ENCODE peak calls at places on chromosomes 5 and 9, in ten cellular contexts. One of them, this sample, is unnamed.
A peak's percentile ranks its signal among the peaks of the same experiment; 100 is the strongest.

GRCh38 chr5:15610216-15610615 is 110.2 kb downstream of the FBXL7 start:
- DNase-seq in mesothelial cell of epicardium: no peak
- DNase-seq in colonic mucosa: no peak
- DNase-seq in foreskin fibroblast: no peak
- DNase-seq in SK-N-SH: no peak
- DNase-seq in A549: no peak
- DNase-seq in activated CD8-positive, alpha-beta T cell treated with anti-CD3 and anti-CD28 coated beads for 36 hours: no peak
- DNase-seq in heart left ventricle: no peak
- DNase-seq in WTC11: no peak
- DNase-seq in H1: no peak
- DNase-seq in this sample: no peak

GRCh38 chr9:78985084-78985738 is 586.6 kb upstream of the TLE4 start:
- DNase-seq in foreskin fibroblast: peak; percentile 31
- DNase-seq in colonic mucosa: no peak
- DNase-seq in SK-N-SH: no peak
- DNase-seq in mesothelial cell of epicardium: no peak
- DNase-seq in A549: no peak
- DNase-seq in heart left ventricle: no peak
- DNase-seq in WTC11: no peak
- DNase-seq in H1: no peak
- DNase-seq in activated CD8-positive, alpha-beta T cell treated with anti-CD3 and anti-CD28 coated beads for 36 hours: no peak
- DNase-seq in this sample: no peak

GRCh38 chr9:128203024-128203841 is at the start of gene DNM1:
- DNase-seq in H1: no peak
- DNase-seq in A549: peak; percentile 62
- DNase-seq in SK-N-SH: peak; percentile 99
- DNase-seq in activated CD8-positive, alpha-beta T cell treated with anti-CD3 and anti-CD28 coated beads for 36 hours: peak; percentile 66
- DNase-seq in colonic mucosa: peak; percentile 49
- DNase-seq in mesothelial cell of epicardium: peak; percentile 83
- DNase-seq in WTC11: peak; percentile 73
- DNase-seq in foreskin fibroblast: no peak
- DNase-seq in heart left ventricle: no peak
- DNase-seq in this sample: peak; percentile 58

GRCh38 chr5:103041071-103041676 is 78.8 kb downstream of the GIN1 start:
- DNase-seq in activated CD8-positive, alpha-beta T cell treated with anti-CD3 and anti-CD28 coated beads for 36 hours: no peak
- DNase-seq in foreskin fibroblast: peak; percentile 13
- DNase-seq in A549: peak; percentile 58
- DNase-seq in WTC11: no peak
- DNase-seq in colonic mucosa: no peak
- DNase-seq in heart left ventricle: no peak
- DNase-seq in SK-N-SH: peak; percentile 48
- DNase-seq in mesothelial cell of epicardium: no peak
- DNase-seq in H1: no peak
- DNase-seq in this sample: no peak

GRCh38 chr9:23011669-23012068 is 565.0 kb downstream of the DMRTA1 start:
- DNase-seq in colonic mucosa: no peak
- DNase-seq in WTC11: no peak
- DNase-seq in SK-N-SH: no peak
- DNase-seq in A549: no peak
- DNase-seq in mesothelial cell of epicardium: no peak
- DNase-seq in activated CD8-positive, alpha-beta T cell treated with anti-CD3 and anti-CD28 coated beads for 36 hours: no peak
- DNase-seq in foreskin fibroblast: no peak
- DNase-seq in H1: no peak
- DNase-seq in heart left ventricle: no peak
- DNase-seq in this sample: no peak

GRCh38 chr9:89400398-89401116 is 82.3 kb downstream of the SECISBP2 start:
- DNase-seq in WTC11: no peak
- DNase-seq in mesothelial cell of epicardium: no peak
- DNase-seq in heart left ventricle: no peak
- DNase-seq in H1: no peak
- DNase-seq in activated CD8-positive, alpha-beta T cell treated with anti-CD3 and anti-CD28 coated beads for 36 hours: no peak
- DNase-seq in foreskin fibroblast: no peak
- DNase-seq in SK-N-SH: no peak
- DNase-seq in colonic mucosa: no peak
- DNase-seq in A549: no peak
- DNase-seq in this sample: no peak

GRCh38 chr5:55004728-55005127 is 19.3 kb upstream of the GZMK start:
- DNase-seq in foreskin fibroblast: peak; percentile 38
- DNase-seq in SK-N-SH: no peak
- DNase-seq in H1: no peak
- DNase-seq in heart left ventricle: no peak
- DNase-seq in colonic mucosa: no peak
- DNase-seq in WTC11: no peak
- DNase-seq in A549: no peak
- DNase-seq in activated CD8-positive, alpha-beta T cell treated with anti-CD3 and anti-CD28 coated beads for 36 hours: no peak
- DNase-seq in mesothelial cell of epicardium: no peak
- DNase-seq in this sample: no peak

GRCh38 chr9:134196911-134197310 is 32.5 kb upstream of the RNU6ATAC start:
- DNase-seq in foreskin fibroblast: no peak
- DNase-seq in colonic mucosa: no peak
- DNase-seq in WTC11: no peak
- DNase-seq in H1: no peak
- DNase-seq in activated CD8-positive, alpha-beta T cell treated with anti-CD3 and anti-CD28 coated beads for 36 hours: no peak
- DNase-seq in SK-N-SH: no peak
- DNase-seq in heart left ventricle: peak; percentile 10
- DNase-seq in A549: no peak
- DNase-seq in mesothelial cell of epicardium: no peak
- DNase-seq in this sample: no peak

DNA sequence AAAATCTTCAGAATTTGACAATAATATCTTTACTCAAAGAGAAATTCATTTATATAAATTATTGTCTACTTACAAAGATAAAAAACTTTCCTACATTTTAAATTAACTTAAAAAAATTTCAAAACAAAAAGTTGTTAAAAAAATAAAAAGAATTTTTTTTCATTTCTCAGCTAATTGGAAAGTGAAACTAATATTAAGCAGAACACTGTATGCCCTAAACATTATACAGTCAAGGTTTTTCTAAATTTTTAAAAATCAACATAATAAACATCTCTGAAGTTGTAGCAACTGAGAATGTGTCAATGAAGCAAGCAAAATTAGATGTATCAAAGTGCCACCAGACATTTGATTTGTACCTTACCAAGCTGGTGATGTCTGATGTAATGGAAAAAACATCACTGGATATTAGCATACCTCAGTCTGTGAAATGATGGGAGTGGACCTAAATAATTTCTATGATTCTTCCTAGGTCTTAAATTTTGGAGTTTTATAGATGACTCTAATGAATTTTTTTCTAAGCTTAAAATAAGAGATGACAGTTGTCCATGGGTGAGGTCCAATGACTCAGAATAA is 290.1 kb downstream of the ADAMTS6 start:
- DNase-seq in colonic mucosa: no peak
- DNase-seq in WTC11: no peak
- DNase-seq in activated CD8-positive, alpha-beta T cell treated with anti-CD3 and anti-CD28 coated beads for 36 hours: no peak
- DNase-seq in mesothelial cell of epicardium: no peak
- DNase-seq in H1: no peak
- DNase-seq in foreskin fibroblast: no peak
- DNase-seq in heart left ventricle: no peak
- DNase-seq in SK-N-SH: no peak
- DNase-seq in A549: no peak
- DNase-seq in this sample: no peak
- TF ChIP-seq CTCF in colonic mucosa: no peak
- TF ChIP-seq CTCF in WTC11: no peak
- TF ChIP-seq CTCF in activated CD8-positive, alpha-beta T cell treated with anti-CD3 and anti-CD28 coated beads for 36 hours: no peak
- TF ChIP-seq CTCF in mesothelial cell of epicardium: no peak
- TF ChIP-seq CTCF in H1: no peak
- TF ChIP-seq CTCF in foreskin fibroblast: no peak
- TF ChIP-seq CTCF in heart left ventricle: no peak
- TF ChIP-seq CTCF in SK-N-SH: no peak
- TF ChIP-seq CTCF in A549: no peak
- TF ChIP-seq CTCF in this sample: no peak

GRCh38 chr5:1998348-1998669 is 115.6 kb upstream of the IRX4 start:
- DNase-seq in heart left ventricle: no peak
- DNase-seq in mesothelial cell of epicardium: no peak
- DNase-seq in A549: no peak
- DNase-seq in H1: no peak
- DNase-seq in activated CD8-positive, alpha-beta T cell treated with anti-CD3 and anti-CD28 coated beads for 36 hours: no peak
- DNase-seq in colonic mucosa: no peak
- DNase-seq in SK-N-SH: no peak
- DNase-seq in WTC11: no peak
- DNase-seq in foreskin fibroblast: no peak
- DNase-seq in this sample: no peak

GRCh38 chr5:1999794-2000193 is 117.1 kb upstream of the IRX4 start:
- DNase-seq in WTC11: no peak
- DNase-seq in SK-N-SH: no peak
- DNase-seq in H1: no peak
- DNase-seq in mesothelial cell of epicardium: no peak
- DNase-seq in activated CD8-positive, alpha-beta T cell treated with anti-CD3 and anti-CD28 coated beads for 36 hours: no peak
- DNase-seq in heart left ventricle: no peak
- DNase-seq in A549: no peak
- DNase-seq in foreskin fibroblast: no peak
- DNase-seq in colonic mucosa: no peak
- DNase-seq in this sample: no peak

GRCh38 chr5:1997640-1998347 is 115.1 kb upstream of the IRX4 start:
- DNase-seq in H1: no peak
- DNase-seq in heart left ventricle: no peak
- DNase-seq in A549: no peak
- DNase-seq in activated CD8-positive, alpha-beta T cell treated with anti-CD3 and anti-CD28 coated beads for 36 hours: no peak
- DNase-seq in mesothelial cell of epicardium: no peak
- DNase-seq in SK-N-SH: no peak
- DNase-seq in colonic mucosa: no peak
- DNase-seq in WTC11: no peak
- DNase-seq in foreskin fibroblast: no peak
- DNase-seq in this sample: no peak

GRCh38 chr5:2000591-2000990 is 117.9 kb upstream of the IRX4 start:
- DNase-seq in mesothelial cell of epicardium: no peak
- DNase-seq in activated CD8-positive, alpha-beta T cell treated with anti-CD3 and anti-CD28 coated beads for 36 hours: no peak
- DNase-seq in foreskin fibroblast: no peak
- DNase-seq in heart left ventricle: no peak
- DNase-seq in colonic mucosa: no peak
- DNase-seq in H1: no peak
- DNase-seq in SK-N-SH: no peak
- DNase-seq in WTC11: no peak
- DNase-seq in A549: no peak
- DNase-seq in this sample: no peak

GRCh38 chr5:1998716-1999317 is 116.1 kb upstream of the IRX4 start:
- DNase-seq in H1: no peak
- DNase-seq in foreskin fibroblast: no peak
- DNase-seq in activated CD8-positive, alpha-beta T cell treated with anti-CD3 and anti-CD28 coated beads for 36 hours: no peak
- DNase-seq in mesothelial cell of epicardium: no peak
- DNase-seq in colonic mucosa: no peak
- DNase-seq in A549: no peak
- DNase-seq in heart left ventricle: no peak
- DNase-seq in WTC11: no peak
- DNase-seq in SK-N-SH: no peak
- DNase-seq in this sample: no peak
- TF ChIP-seq CTCF in H1: no peak
- TF ChIP-seq CTCF in foreskin fibroblast: no peak
- TF ChIP-seq CTCF in activated CD8-positive, alpha-beta T cell treated with anti-CD3 and anti-CD28 coated beads for 36 hours: no peak
- TF ChIP-seq CTCF in mesothelial cell of epicardium: no peak
- TF ChIP-seq CTCF in colonic mucosa: no peak
- TF ChIP-seq CTCF in A549: no peak
- TF ChIP-seq CTCF in heart left ventricle: no peak
- TF ChIP-seq CTCF in WTC11: no peak
- TF ChIP-seq CTCF in SK-N-SH: no peak
- TF ChIP-seq CTCF in this sample: no peak

GRCh38 chr5:77229887-77230286 is 19.4 kb downstream of the PDE8B start:
- DNase-seq in A549: no peak
- DNase-seq in foreskin fibroblast: no peak
- DNase-seq in H1: no peak
- DNase-seq in heart left ventricle: no peak
- DNase-seq in mesothelial cell of epicardium: no peak
- DNase-seq in activated CD8-positive, alpha-beta T cell treated with anti-CD3 and anti-CD28 coated beads for 36 hours: no peak
- DNase-seq in colonic mucosa: no peak
- DNase-seq in SK-N-SH: no peak
- DNase-seq in WTC11: no peak
- DNase-seq in this sample: no peak

GRCh38 chr5:77231470-77232138 is 21.1 kb downstream of the PDE8B start:
- DNase-seq in WTC11: no peak
- DNase-seq in colonic mucosa: no peak
- DNase-seq in H1: no peak
- DNase-seq in activated CD8-positive, alpha-beta T cell treated with anti-CD3 and anti-CD28 coated beads for 36 hours: no peak
- DNase-seq in A549: no peak
- DNase-seq in foreskin fibroblast: no peak
- DNase-seq in heart left ventricle: no peak
- DNase-seq in SK-N-SH: no peak
- DNase-seq in mesothelial cell of epicardium: no peak
- DNase-seq in this sample: no peak

GRCh38 chr5:77232959-77233358 is 22.5 kb downstream of the PDE8B start:
- DNase-seq in activated CD8-positive, alpha-beta T cell treated with anti-CD3 and anti-CD28 coated beads for 36 hours: no peak
- DNase-seq in H1: no peak
- DNase-seq in A549: no peak
- DNase-seq in SK-N-SH: no peak
- DNase-seq in WTC11: no peak
- DNase-seq in heart left ventricle: no peak
- DNase-seq in foreskin fibroblast: no peak
- DNase-seq in colonic mucosa: no peak
- DNase-seq in mesothelial cell of epicardium: no peak
- DNase-seq in this sample: no peak

GRCh38 chr5:77232545-77232944 is 22.1 kb downstream of the PDE8B start:
- DNase-seq in WTC11: no peak
- DNase-seq in activated CD8-positive, alpha-beta T cell treated with anti-CD3 and anti-CD28 coated beads for 36 hours: no peak
- DNase-seq in SK-N-SH: no peak
- DNase-seq in A549: no peak
- DNase-seq in colonic mucosa: no peak
- DNase-seq in mesothelial cell of epicardium: no peak
- DNase-seq in heart left ventricle: no peak
- DNase-seq in foreskin fibroblast: no peak
- DNase-seq in H1: no peak
- DNase-seq in this sample: no peak

DNA sequence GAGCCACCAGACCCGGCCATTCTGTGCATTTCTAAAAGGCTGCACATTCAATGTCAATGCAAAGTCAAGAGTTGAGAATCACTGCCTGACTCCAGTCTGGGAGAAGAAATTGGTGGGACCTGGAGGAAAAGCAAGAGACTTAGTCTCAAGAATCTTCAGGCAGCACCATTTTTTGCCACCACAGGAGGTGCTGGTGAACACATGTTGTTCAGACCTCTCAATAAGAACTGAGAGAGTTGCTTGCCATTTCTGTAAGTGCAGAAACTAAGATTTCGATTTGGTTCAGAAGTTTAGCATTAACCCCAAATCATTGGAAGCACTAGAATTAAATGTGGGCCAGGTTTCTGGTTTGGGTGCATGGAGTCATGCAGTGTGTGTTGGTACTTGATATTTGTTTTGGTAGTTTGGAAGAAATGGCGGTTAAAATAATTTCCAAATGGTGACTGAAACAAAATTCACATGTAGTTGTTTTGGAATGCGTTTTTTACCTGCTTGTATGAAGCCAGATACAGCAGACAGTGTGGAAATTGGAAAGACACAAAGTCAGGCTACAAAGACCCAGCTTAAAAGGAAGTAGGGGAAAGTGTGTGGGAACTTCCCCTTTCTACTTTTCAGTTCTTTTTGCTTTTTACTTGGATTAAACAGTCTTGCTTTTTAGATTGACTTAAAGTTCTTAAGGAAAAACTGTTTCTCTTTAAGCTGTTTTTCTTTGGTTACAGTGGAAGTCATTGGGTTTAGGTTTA is 20.4 kb downstream of the PDE8B start:
- DNase-seq in WTC11: peak; percentile 28
- DNase-seq in activated CD8-positive, alpha-beta T cell treated with anti-CD3 and anti-CD28 coated beads for 36 hours: no peak
- DNase-seq in foreskin fibroblast: no peak
- DNase-seq in mesothelial cell of epicardium: no peak
- DNase-seq in H1: no peak
- DNase-seq in SK-N-SH: no peak
- DNase-seq in heart left ventricle: no peak
- DNase-seq in colonic mucosa: no peak
- DNase-seq in A549: peak; percentile 39
- DNase-seq in this sample: no peak
- TF ChIP-seq CTCF in WTC11: no peak
- TF ChIP-seq CTCF in activated CD8-positive, alpha-beta T cell treated with anti-CD3 and anti-CD28 coated beads for 36 hours: peak; percentile 10
- TF ChIP-seq CTCF in foreskin fibroblast: peak; percentile 12
- TF ChIP-seq CTCF in mesothelial cell of epicardium: no peak
- TF ChIP-seq CTCF in H1: no peak
- TF ChIP-seq CTCF in SK-N-SH: no peak
- TF ChIP-seq CTCF in heart left ventricle: no peak
- TF ChIP-seq CTCF in colonic mucosa: no peak
- TF ChIP-seq CTCF in A549: peak; percentile 6
- TF ChIP-seq CTCF in this sample: no peak

DNA sequence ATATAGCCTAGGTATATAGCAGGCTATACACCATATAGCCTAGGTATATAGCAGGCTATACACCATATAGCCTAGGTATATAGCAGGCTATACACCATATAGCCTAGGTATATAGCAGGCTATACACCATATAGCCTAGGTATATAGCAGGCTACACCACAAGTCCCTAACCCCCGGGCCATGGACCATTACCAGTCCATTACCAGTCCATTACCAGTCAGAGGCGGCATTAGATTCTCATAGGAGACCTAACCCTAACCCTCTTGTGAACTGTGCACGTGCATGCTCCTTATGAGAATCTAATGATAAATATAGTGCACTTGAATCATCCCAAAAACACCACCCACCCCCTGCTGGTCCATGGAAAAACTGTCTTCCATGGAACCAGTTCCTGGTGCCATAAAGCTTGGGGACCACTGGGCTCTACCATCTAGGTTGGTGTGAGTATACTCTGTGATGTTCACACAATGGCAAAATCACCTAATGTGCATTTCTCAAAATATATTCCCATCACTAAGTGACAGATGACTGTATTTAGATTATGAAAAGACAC is 4.7 kb downstream of the PLIN2 start:
- DNase-seq in foreskin fibroblast: no peak
- DNase-seq in mesothelial cell of epicardium: no peak
- DNase-seq in activated CD8-positive, alpha-beta T cell treated with anti-CD3 and anti-CD28 coated beads for 36 hours: no peak
- DNase-seq in heart left ventricle: no peak
- DNase-seq in A549: no peak
- DNase-seq in colonic mucosa: no peak
- DNase-seq in SK-N-SH: no peak
- DNase-seq in H1: no peak
- DNase-seq in WTC11: no peak
- DNase-seq in this sample: no peak
- TF ChIP-seq CTCF in foreskin fibroblast: no peak
- TF ChIP-seq CTCF in mesothelial cell of epicardium: no peak
- TF ChIP-seq CTCF in activated CD8-positive, alpha-beta T cell treated with anti-CD3 and anti-CD28 coated beads for 36 hours: no peak
- TF ChIP-seq CTCF in heart left ventricle: no peak
- TF ChIP-seq CTCF in A549: no peak
- TF ChIP-seq CTCF in colonic mucosa: no peak
- TF ChIP-seq CTCF in SK-N-SH: peak; percentile 14
- TF ChIP-seq CTCF in H1: no peak
- TF ChIP-seq CTCF in WTC11: no peak
- TF ChIP-seq CTCF in this sample: no peak

This sample was measured in CD4-positive, alpha-beta T cell.